ENCODE peak calls at places on chromosomes 4 and X, in six cellular contexts. One of them, this sample, is unnamed.
A peak's percentile ranks its signal among the peaks of the same experiment; 100 is the strongest.

GRCh38 chr4:177108708-177109107 is 201.0 kb upstream of the NEIL3 start:
- DNase-seq in stimulated activated CD4-positive, alpha-beta T cell treated with anti-CD3 and anti-CD28 coated beads, Interleukin-4, amount 100 ng/mL, for 48 hours: no peak
- DNase-seq in stromal cell of bone marrow: peak; percentile 54
- DNase-seq in NCI-H1092: no peak
- DNase-seq in ascending aorta: no peak
- DNase-seq in left ventricle myocardium superior: no peak
- DNase-seq in this sample: no peak

GRCh38 chr4:172809319-172809718 is 359.3 kb upstream of the GALNT7 start:
- DNase-seq in stimulated activated CD4-positive, alpha-beta T cell treated with anti-CD3 and anti-CD28 coated beads, Interleukin-4, amount 100 ng/mL, for 48 hours: no peak
- DNase-seq in stromal cell of bone marrow: no peak
- DNase-seq in NCI-H1092: no peak
- DNase-seq in ascending aorta: no peak
- DNase-seq in left ventricle myocardium superior: no peak
- DNase-seq in this sample: no peak

GRCh38 chr4:186676531-186677158 is 47.0 kb downstream of the FAT1 start:
- DNase-seq in stimulated activated CD4-positive, alpha-beta T cell treated with anti-CD3 and anti-CD28 coated beads, Interleukin-4, amount 100 ng/mL, for 48 hours: no peak
- DNase-seq in stromal cell of bone marrow: peak; percentile 64
- DNase-seq in NCI-H1092: no peak
- DNase-seq in ascending aorta: no peak
- DNase-seq in left ventricle myocardium superior: no peak
- DNase-seq in this sample: no peak

GRCh38 chrX:136953867-136954787 is 73.6 kb upstream of the RBMX start:
- DNase-seq in stimulated activated CD4-positive, alpha-beta T cell treated with anti-CD3 and anti-CD28 coated beads, Interleukin-4, amount 100 ng/mL, for 48 hours: peak; percentile 34
- DNase-seq in stromal cell of bone marrow: peak; percentile 48
- DNase-seq in NCI-H1092: peak; percentile 51
- DNase-seq in ascending aorta: peak; percentile 75
- DNase-seq in left ventricle myocardium superior: peak; percentile 41
- DNase-seq in this sample: peak; percentile 26

GRCh38 chr4:17807446-17807845 is 3.1 kb downstream of the DCAF16 start:
- DNase-seq in stimulated activated CD4-positive, alpha-beta T cell treated with anti-CD3 and anti-CD28 coated beads, Interleukin-4, amount 100 ng/mL, for 48 hours: no peak
- DNase-seq in stromal cell of bone marrow: no peak
- DNase-seq in NCI-H1092: no peak
- DNase-seq in ascending aorta: no peak
- DNase-seq in left ventricle myocardium superior: no peak
- DNase-seq in this sample: no peak

GRCh38 chrX:47030339-47030738 is 47.9 kb upstream of the RGN start:
- DNase-seq in stimulated activated CD4-positive, alpha-beta T cell treated with anti-CD3 and anti-CD28 coated beads, Interleukin-4, amount 100 ng/mL, for 48 hours: no peak
- DNase-seq in stromal cell of bone marrow: peak; percentile 44
- DNase-seq in NCI-H1092: peak; percentile 56
- DNase-seq in ascending aorta: no peak
- DNase-seq in left ventricle myocardium superior: no peak
- DNase-seq in this sample: peak; percentile 36

GRCh38 chr4:56310401-56310800 is 76.9 kb downstream of the AASDH start:
- DNase-seq in stimulated activated CD4-positive, alpha-beta T cell treated with anti-CD3 and anti-CD28 coated beads, Interleukin-4, amount 100 ng/mL, for 48 hours: no peak
- DNase-seq in stromal cell of bone marrow: no peak
- DNase-seq in NCI-H1092: no peak
- DNase-seq in ascending aorta: no peak
- DNase-seq in left ventricle myocardium superior: no peak
- DNase-seq in this sample: no peak

GRCh38 chrX:134761788-134762187 is 103.5 kb upstream of the PLAC1 start:
- DNase-seq in stimulated activated CD4-positive, alpha-beta T cell treated with anti-CD3 and anti-CD28 coated beads, Interleukin-4, amount 100 ng/mL, for 48 hours: no peak
- DNase-seq in stromal cell of bone marrow: no peak
- DNase-seq in NCI-H1092: peak; percentile 34
- DNase-seq in ascending aorta: no peak
- DNase-seq in left ventricle myocardium superior: no peak
- DNase-seq in this sample: no peak

GRCh38 chr4:139300431-139301142 is 718 bp upstream of the NAA15 start:
- DNase-seq in stimulated activated CD4-positive, alpha-beta T cell treated with anti-CD3 and anti-CD28 coated beads, Interleukin-4, amount 100 ng/mL, for 48 hours: no peak
- DNase-seq in stromal cell of bone marrow: no peak
- DNase-seq in NCI-H1092: no peak
- DNase-seq in ascending aorta: peak; percentile 74
- DNase-seq in left ventricle myocardium superior: no peak
- DNase-seq in this sample: peak; percentile 17

GRCh38 chr4:134510544-134510943 is 309.0 kb upstream of the PABPC4L start:
- DNase-seq in stimulated activated CD4-positive, alpha-beta T cell treated with anti-CD3 and anti-CD28 coated beads, Interleukin-4, amount 100 ng/mL, for 48 hours: no peak
- DNase-seq in stromal cell of bone marrow: no peak
- DNase-seq in NCI-H1092: no peak
- DNase-seq in ascending aorta: no peak
- DNase-seq in left ventricle myocardium superior: no peak
- DNase-seq in this sample: no peak

GRCh38 chr4:62560858-62561257 is 1360.7 kb downstream of the ADGRL3 start:
- DNase-seq in stimulated activated CD4-positive, alpha-beta T cell treated with anti-CD3 and anti-CD28 coated beads, Interleukin-4, amount 100 ng/mL, for 48 hours: no peak
- DNase-seq in stromal cell of bone marrow: no peak
- DNase-seq in NCI-H1092: no peak
- DNase-seq in ascending aorta: no peak
- DNase-seq in left ventricle myocardium superior: no peak
- DNase-seq in this sample: no peak

GRCh38 chr4:18571252-18571885 is 549.8 kb upstream of the LCORL start:
- DNase-seq in stimulated activated CD4-positive, alpha-beta T cell treated with anti-CD3 and anti-CD28 coated beads, Interleukin-4, amount 100 ng/mL, for 48 hours: no peak
- DNase-seq in stromal cell of bone marrow: no peak
- DNase-seq in NCI-H1092: no peak
- DNase-seq in ascending aorta: no peak
- DNase-seq in left ventricle myocardium superior: no peak
- DNase-seq in this sample: no peak

GRCh38 chr4:149371021-149371420 is 444.6 kb downstream of the IQCM start:
- DNase-seq in stimulated activated CD4-positive, alpha-beta T cell treated with anti-CD3 and anti-CD28 coated beads, Interleukin-4, amount 100 ng/mL, for 48 hours: no peak
- DNase-seq in stromal cell of bone marrow: peak; percentile 34
- DNase-seq in NCI-H1092: peak; percentile 6
- DNase-seq in ascending aorta: no peak
- DNase-seq in left ventricle myocardium superior: no peak
- DNase-seq in this sample: peak; percentile 9

GRCh38 chr4:14403132-14403531 is 599.1 kb upstream of the CPEB2 start:
- DNase-seq in stimulated activated CD4-positive, alpha-beta T cell treated with anti-CD3 and anti-CD28 coated beads, Interleukin-4, amount 100 ng/mL, for 48 hours: no peak
- DNase-seq in stromal cell of bone marrow: no peak
- DNase-seq in NCI-H1092: no peak
- DNase-seq in ascending aorta: no peak
- DNase-seq in left ventricle myocardium superior: no peak
- DNase-seq in this sample: no peak

GRCh38 chrX:50471390-50471789 is 765 bp upstream of the DGKK start:
- DNase-seq in stimulated activated CD4-positive, alpha-beta T cell treated with anti-CD3 and anti-CD28 coated beads, Interleukin-4, amount 100 ng/mL, for 48 hours: no peak
- DNase-seq in stromal cell of bone marrow: no peak
- DNase-seq in NCI-H1092: no peak
- DNase-seq in ascending aorta: no peak
- DNase-seq in left ventricle myocardium superior: no peak
- DNase-seq in this sample: no peak

GRCh38 chrX:134570899-134571298 is 87.4 kb downstream of the PLAC1 start:
- DNase-seq in stimulated activated CD4-positive, alpha-beta T cell treated with anti-CD3 and anti-CD28 coated beads, Interleukin-4, amount 100 ng/mL, for 48 hours: no peak
- DNase-seq in stromal cell of bone marrow: no peak
- DNase-seq in NCI-H1092: no peak
- DNase-seq in ascending aorta: no peak
- DNase-seq in left ventricle myocardium superior: no peak
- DNase-seq in this sample: no peak

This sample was measured in NCI-H446.